ENCODE peak calls at places on chromosome 17, in five cellular contexts. O is GM12878, Q is K562, D is SK-N-SH, B is HepG2. S is an unnamed sample.

GRCh38 chr17:39576187-39576586 is 31.5 kb downstream of the NEUROD2 start:
- DNase-seq in O (no peak), Q (no peak), D (peak), B (peak), S (peak)

GRCh38 chr17:80976718-80977117 is 14.9 kb upstream of the CHMP6 start:
- DNase-seq in O (no peak), Q (no peak), D (no peak), B (no peak), S (no peak)

GRCh38 chr17:12619444-12620199 is 46.1 kb upstream of the MYOCD start:
- DNase-seq in O (no peak), Q (no peak), D (no peak), B (no peak), S (no peak)

GRCh38 chr17:81340606-81341346 is 45.7 kb upstream of the SLC38A10 start:
- DNase-seq in O (no peak), Q (no peak), D (peak), B (no peak), S (no peak)

GRCh38 chr17:17420561-17421269 is 56.1 kb upstream of the MED9 start:
- DNase-seq in O (no peak), Q (no peak), D (no peak), B (no peak), S (no peak)

GRCh38 chr17:32882029-32882428 is 5.1 kb upstream of the MYO1D start:
- DNase-seq in O (no peak), Q (no peak), D (no peak), B (no peak), S (no peak)

GRCh38 chr17:75826561-75827290 is 17.5 kb downstream of the UNC13D start:
- DNase-seq in O (no peak), Q (no peak), D (no peak), B (peak), S (no peak)

GRCh38 chr17:42891539-42892152 is 9.0 kb upstream of the G6PC1 start:
- DNase-seq in O (no peak), Q (no peak), D (no peak), B (peak), S (no peak)

GRCh38 chr17:50191070-50192045 is 10.1 kb downstream of the COL1A1 start:
- DNase-seq in O (no peak), Q (no peak), D (no peak), B (no peak), S (no peak)

GRCh38 chr17:77214743-77215142 is 74.0 kb downstream of the SEC14L1 start:
- DNase-seq in O (no peak), Q (no peak), D (peak), B (peak), S (peak)

GRCh38 chr17:29594441-29595090 is 1.6 kb downstream of the ANKRD13B start:
- DNase-seq in O (no peak), Q (no peak), D (no peak), B (no peak), S (no peak)

GRCh38 chr17:29591737-29592624 is 951 bp upstream of the ANKRD13B start:
- DNase-seq in O (no peak), Q (peak), D (peak), B (peak), S (peak)

GRCh38 chr17:29590979-29591736 is 1.7 kb upstream of the GIT1 start:
- DNase-seq in O (no peak), Q (peak), D (peak), B (peak), S (peak)

GRCh38 chr17:29593546-29594440 is 861 bp downstream of the ANKRD13B start:
- DNase-seq in O (no peak), Q (peak), D (no peak), B (no peak), S (no peak)

DNA sequence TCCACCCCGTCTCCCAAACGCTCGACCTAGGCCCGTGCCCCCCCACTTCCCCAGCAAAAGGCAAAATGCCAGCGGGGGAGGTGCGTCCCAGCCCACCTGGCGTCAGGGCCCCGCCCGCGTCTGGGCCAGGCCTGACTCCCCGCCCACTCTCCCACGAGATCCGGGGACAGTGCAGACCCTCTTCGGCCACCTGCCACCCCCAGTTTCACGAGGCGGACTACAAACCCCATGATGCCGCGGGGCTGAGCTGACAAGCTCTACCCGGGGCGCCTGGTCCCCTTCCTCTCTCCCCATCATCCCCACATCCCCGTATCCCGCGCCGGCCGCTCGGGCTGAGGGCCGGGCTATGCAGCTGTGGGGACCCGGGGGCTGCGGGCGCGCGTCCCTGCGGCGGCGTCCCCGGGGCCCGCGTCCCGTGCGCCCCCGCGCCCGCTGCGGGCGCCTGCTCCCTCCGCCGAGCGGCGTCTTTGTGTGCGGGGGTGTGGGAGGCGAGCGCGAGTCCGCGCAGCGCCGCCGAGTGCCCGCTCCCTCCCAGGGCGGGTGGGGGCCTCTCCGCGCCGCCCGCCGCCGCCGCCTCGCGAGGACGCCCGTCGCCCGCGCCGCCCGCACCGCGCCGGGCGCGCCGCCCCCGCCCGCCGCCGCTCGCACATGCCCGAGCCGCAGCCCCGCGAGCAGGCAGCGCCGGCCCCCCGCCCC is at the start of gene ANKRD13B:
- DNase-seq in O (no peak), Q (peak), D (peak), B (no peak), S (no peak)
- TF ChIP-seq REST in O (no peak), Q (no peak), D (no peak), B (no peak), S (no peak)

GRCh38 chr17:8051831-8052230 is 13.0 kb downstream of the ALOX15B start:
- DNase-seq in O (no peak), Q (no peak), D (no peak), B (no peak), S (no peak)
- TF ChIP-seq YY1 in O (no peak), Q (no peak), D (no peak), B (no peak), S (no peak)

GRCh38 chr17:57782642-57783337 is 37.7 kb upstream of the CCDC182 start:
- DNase-seq in O (no peak), Q (no peak), D (peak), B (no peak), S (no peak)

GRCh38 chr17:57782051-57782490 is 37.0 kb upstream of the CCDC182 start:
- DNase-seq in O (no peak), Q (no peak), D (peak), B (no peak), S (no peak)

GRCh38 chr17:57783338-57783742 is 38.2 kb upstream of the CCDC182 start:
- DNase-seq in O (no peak), Q (peak), D (peak), B (peak), S (peak)

GRCh38 chr17:57784226-57784895 is 39.3 kb upstream of the CCDC182 start:
- DNase-seq in O (no peak), Q (no peak), D (no peak), B (no peak), S (no peak)

GRCh38 chr17:57785032-57785431 is 39.9 kb upstream of the CCDC182 start:
- DNase-seq in O (no peak), Q (no peak), D (no peak), B (no peak), S (no peak)
- TF ChIP-seq REST in O (no peak), Q (no peak), D (no peak), B (no peak), S (no peak)

DNA sequence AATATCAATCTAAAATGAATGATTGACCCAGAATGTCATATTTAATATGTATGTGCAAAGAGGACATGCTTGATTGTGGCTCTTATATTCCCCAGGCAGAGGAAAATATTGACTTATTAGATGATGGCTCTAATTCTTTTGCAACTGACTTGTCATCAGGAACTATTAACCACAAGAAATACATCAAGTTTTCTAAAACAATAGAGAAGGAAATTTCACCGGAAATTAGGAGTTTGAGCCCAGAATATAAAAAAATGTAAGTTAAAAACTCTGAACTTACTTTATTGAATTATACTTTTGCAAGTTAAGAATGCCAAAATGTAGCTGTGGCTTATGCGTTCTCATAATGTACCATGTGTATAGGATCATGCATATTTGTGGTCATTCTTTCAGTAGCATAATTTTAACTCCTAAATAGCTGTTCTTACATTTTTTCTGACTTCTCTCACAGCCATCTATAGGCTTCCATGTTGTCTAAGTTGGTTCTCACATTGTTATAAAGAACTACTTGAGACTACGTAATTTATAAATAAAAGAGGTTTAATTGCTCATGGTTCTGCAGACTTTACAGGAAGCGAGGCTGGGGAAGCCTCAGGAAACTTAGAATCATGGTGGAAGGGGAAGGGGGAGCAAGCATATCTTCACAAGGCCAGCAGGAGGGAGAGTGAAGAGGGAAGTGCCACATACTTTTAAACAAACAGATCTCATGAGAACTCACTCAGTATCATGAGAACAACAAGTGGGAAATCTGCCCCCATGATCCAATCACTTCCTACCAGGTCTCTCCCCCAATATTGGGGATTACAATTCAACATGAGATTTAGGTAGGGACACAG is 11.6 kb downstream of the EFCAB13 start:
- DNase-seq in O (no peak), Q (no peak), D (no peak), B (no peak), S (no peak)
- TF ChIP-seq YY1 in O (no peak), Q (no peak), D (no peak), B (no peak), S (no peak)

DNA sequence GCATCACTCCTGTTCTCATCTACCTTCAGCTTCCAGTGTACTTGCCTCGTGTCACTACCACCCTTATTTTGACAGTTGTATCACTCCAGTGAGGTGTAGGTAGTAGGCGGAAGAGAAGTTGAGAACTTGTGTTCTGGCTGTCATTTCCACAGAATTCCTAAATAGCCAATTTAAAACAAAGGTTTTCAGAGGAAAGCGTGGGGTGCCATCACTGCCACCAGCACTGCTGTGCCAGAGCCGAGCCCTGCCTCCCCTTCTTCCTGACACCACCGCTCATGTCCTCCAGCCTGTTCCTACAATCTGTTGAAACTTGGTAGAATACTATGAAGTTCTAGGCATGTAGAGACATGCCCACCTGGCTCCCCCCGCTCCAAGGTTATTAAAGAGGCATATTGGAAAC is 215.8 kb downstream of the TANC2 start:
- DNase-seq in O (no peak), Q (no peak), D (no peak), B (no peak), S (no peak)
- TF ChIP-seq REST in O (no peak), Q (no peak), D (no peak), B (no peak), S (no peak)

GRCh38 chr17:72336026-72336803 is 215.4 kb downstream of the SOX9 start:
- DNase-seq in O (no peak), Q (no peak), D (no peak), B (no peak), S (no peak)
- TF ChIP-seq YY1 in O (no peak), Q (no peak), D (no peak), B (no peak), S (no peak)

DNA sequence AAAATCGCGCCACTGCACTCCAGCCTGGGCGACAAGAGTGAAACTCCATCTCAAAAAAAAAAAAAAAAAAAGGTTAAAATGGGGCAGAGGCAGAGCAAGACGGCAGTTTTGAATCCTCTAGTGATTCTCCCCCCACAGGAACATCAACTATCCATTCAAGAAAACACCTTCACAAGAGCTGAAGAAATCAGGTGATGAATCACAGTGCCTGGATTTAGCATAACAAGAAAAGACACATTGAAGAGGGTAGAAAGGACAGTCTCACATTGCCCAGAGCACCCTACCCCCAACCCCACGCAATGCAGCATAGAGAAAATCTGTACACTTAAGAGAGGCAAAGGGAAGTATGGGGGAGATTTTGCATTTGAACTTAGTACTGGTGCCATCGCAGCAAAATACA is 28.8 kb upstream of the RNF43 start:
- DNase-seq in O (no peak), Q (no peak), D (no peak), B (no peak), S (no peak)
- TF ChIP-seq REST in O (no peak), Q (no peak), D (no peak), B (no peak), S (no peak)

S was measured in HCT116.